ENCODE peak calls at places on chromosomes 3 and 15, in seven cellular contexts. F is progenitor cell of endocrine pancreas, D is tibial artery, R is lower lobe of right lung, Z is epithelial cell of esophagus, Y is gastrocnemius medialis, B is AG10803. N is an unnamed sample.

GRCh38 chr3:115659253-115659652 is 35.9 kb downstream of the GAP43 start:
- DNase-seq in F (no peak), D (no peak), R (no peak), Z (no peak), Y (no peak), B (no peak), N (no peak)

GRCh38 chr3:100268986-100269385 is 8.2 kb downstream of the TBC1D23 start:
- DNase-seq in F (no peak), D (no peak), R (no peak), Z (no peak), Y (no peak), B (peak), N (no peak)

GRCh38 chr15:80564056-80564455 is 131.1 kb upstream of the ABHD17C start:
- DNase-seq in F (no peak), D (no peak), R (no peak), Z (no peak), Y (no peak), B (no peak), N (no peak)

GRCh38 chr3:156273068-156273709 is 152.8 kb downstream of the KCNAB1 start:
- DNase-seq in F (no peak), D (no peak), R (no peak), Z (no peak), Y (no peak), B (no peak), N (no peak)

GRCh38 chr15:70098461-70099166 is 897 bp upstream of the TLE3 start:
- DNase-seq in F (peak), D (peak), R (peak), Z (peak), Y (peak), B (no peak), N (peak)

GRCh38 chr3:195767792-195768191 is 43.9 kb downstream of the MUC4 start:
- DNase-seq in F (no peak), D (no peak), R (no peak), Z (no peak), Y (no peak), B (no peak), N (no peak)

GRCh38 chr3:167198949-167199348 is 181.1 kb downstream of the ZBBX start:
- DNase-seq in F (no peak), D (no peak), R (no peak), Z (no peak), Y (no peak), B (no peak), N (no peak)

GRCh38 chr3:71129611-71130515 is 453.7 kb downstream of the FOXP1 start:
- DNase-seq in F (no peak), D (no peak), R (no peak), Z (no peak), Y (no peak), B (peak), N (no peak)

GRCh38 chr3:179451335-179452165 is at the start of gene GNB4:
- DNase-seq in F (peak), D (peak), R (peak), Z (peak), Y (peak), B (peak), N (peak)

GRCh38 chr3:193883551-193883950 is 252.4 kb upstream of the HES1 start:
- DNase-seq in F (no peak), D (no peak), R (no peak), Z (no peak), Y (no peak), B (no peak), N (peak)

GRCh38 chr3:80215191-80215590 is 447.4 kb upstream of the ROBO1 start:
- DNase-seq in F (no peak), D (no peak), R (no peak), Z (no peak), Y (no peak), B (no peak), N (no peak)

GRCh38 chr15:90316139-90316538 is 35.9 kb upstream of the ZNF774 start:
- DNase-seq in F (no peak), D (no peak), R (no peak), Z (peak), Y (no peak), B (no peak), N (no peak)

GRCh38 chr3:67662733-67663132 is 8.3 kb upstream of the SUCLG2 start:
- DNase-seq in F (no peak), D (no peak), R (no peak), Z (no peak), Y (no peak), B (no peak), N (no peak)

GRCh38 chr3:197554196-197554561 is 1.6 kb downstream of the BDH1 start:
- DNase-seq in F (no peak), D (no peak), R (no peak), Z (no peak), Y (no peak), B (no peak), N (no peak)

GRCh38 chr3:125294414-125294813 is 80.7 kb downstream of the ZNF148 start:
- DNase-seq in F (no peak), D (no peak), R (no peak), Z (no peak), Y (no peak), B (no peak), N (no peak)

GRCh38 chr15:62105266-62105665 is 38.5 kb downstream of the C2CD4A start:
- DNase-seq in F (no peak), D (no peak), R (no peak), Z (no peak), Y (no peak), B (no peak), N (no peak)

GRCh38 chr3:12135029-12135634 is 23.6 kb downstream of the TIMP4 start:
- DNase-seq in F (peak), D (peak), R (peak), Z (peak), Y (peak), B (peak), N (peak)

GRCh38 chr15:95511680-95512079 is 818.8 kb upstream of the NR2F2 start:
- DNase-seq in F (no peak), D (no peak), R (no peak), Z (no peak), Y (no peak), B (peak), N (no peak)

GRCh38 chr15:77001351-77001750 is 6.4 kb downstream of the PSTPIP1 start:
- DNase-seq in F (no peak), D (peak), R (peak), Z (no peak), Y (no peak), B (no peak), N (no peak)

GRCh38 chr3:53109822-53110771 is 20.1 kb downstream of the RFT1 start:
- DNase-seq in F (no peak), D (peak), R (peak), Z (peak), Y (no peak), B (peak), N (peak)

GRCh38 chr3:158106773-158107461 is 697 bp upstream of the SHOX2 start:
- DNase-seq in F (no peak), D (no peak), R (no peak), Z (no peak), Y (no peak), B (peak), N (peak)

GRCh38 chr3:151412989-151413388 is 28.4 kb upstream of the P2RY12 start:
- DNase-seq in F (no peak), D (no peak), R (no peak), Z (peak), Y (no peak), B (no peak), N (no peak)

GRCh38 chr3:129112308-129113052 is 9.1 kb downstream of the RAB43 start:
- DNase-seq in F (no peak), D (no peak), R (peak), Z (no peak), Y (no peak), B (peak), N (no peak)

GRCh38 chr3:165759041-165759440 is 78.2 kb downstream of the BCHE start:
- DNase-seq in F (no peak), D (no peak), R (no peak), Z (no peak), Y (no peak), B (no peak), N (no peak)

GRCh38 chr3:104460477-104461406 is 906.0 kb upstream of the ALCAM start:
- DNase-seq in F (no peak), D (no peak), R (no peak), Z (peak), Y (no peak), B (peak), N (peak)

GRCh38 chr15:99029358-99029871 is 21.8 kb upstream of the PGPEP1L start:
- DNase-seq in F (no peak), D (no peak), R (no peak), Z (peak), Y (peak), B (no peak), N (peak)

GRCh38 chr3:196989721-196990262 is 21.2 kb upstream of the PIGZ start:
- DNase-seq in F (no peak), D (peak), R (no peak), Z (no peak), Y (no peak), B (peak), N (no peak)

GRCh38 chr3:115038831-115039230 is 108.3 kb downstream of the ZBTB20 start:
- DNase-seq in F (no peak), D (no peak), R (no peak), Z (no peak), Y (no peak), B (no peak), N (no peak)

GRCh38 chr3:104279617-104280016 is 1087.1 kb upstream of the ALCAM start:
- DNase-seq in F (no peak), D (no peak), R (no peak), Z (peak), Y (no peak), B (peak), N (peak)

GRCh38 chr15:74653426-74654082 is 37.9 kb downstream of the CLK3 start:
- DNase-seq in F (no peak), D (no peak), R (no peak), Z (peak), Y (no peak), B (peak), N (peak)

GRCh38 chr15:31032959-31033358 is 41.5 kb upstream of the MTMR10 start:
- DNase-seq in F (no peak), D (no peak), R (no peak), Z (no peak), Y (no peak), B (peak), N (no peak)

GRCh38 chr3:184284696-184285095 is 8.9 kb downstream of the ECE2 start:
- DNase-seq in F (no peak), D (no peak), R (no peak), Z (peak), Y (no peak), B (peak), N (peak)

GRCh38 chr3:112020653-112021052 is 13.9 kb upstream of the TMPRSS7 start:
- DNase-seq in F (no peak), D (no peak), R (no peak), Z (no peak), Y (no peak), B (no peak), N (no peak)

GRCh38 chr3:188940213-188940914 is 231.4 kb upstream of the TPRG1 start:
- DNase-seq in F (no peak), D (peak), R (no peak), Z (no peak), Y (peak), B (peak), N (no peak)
- TF ChIP-seq CTCF in F (no peak), D (no peak), R (no peak), Z (no peak), Y (no peak), B (no peak), N (no peak)

DNA sequence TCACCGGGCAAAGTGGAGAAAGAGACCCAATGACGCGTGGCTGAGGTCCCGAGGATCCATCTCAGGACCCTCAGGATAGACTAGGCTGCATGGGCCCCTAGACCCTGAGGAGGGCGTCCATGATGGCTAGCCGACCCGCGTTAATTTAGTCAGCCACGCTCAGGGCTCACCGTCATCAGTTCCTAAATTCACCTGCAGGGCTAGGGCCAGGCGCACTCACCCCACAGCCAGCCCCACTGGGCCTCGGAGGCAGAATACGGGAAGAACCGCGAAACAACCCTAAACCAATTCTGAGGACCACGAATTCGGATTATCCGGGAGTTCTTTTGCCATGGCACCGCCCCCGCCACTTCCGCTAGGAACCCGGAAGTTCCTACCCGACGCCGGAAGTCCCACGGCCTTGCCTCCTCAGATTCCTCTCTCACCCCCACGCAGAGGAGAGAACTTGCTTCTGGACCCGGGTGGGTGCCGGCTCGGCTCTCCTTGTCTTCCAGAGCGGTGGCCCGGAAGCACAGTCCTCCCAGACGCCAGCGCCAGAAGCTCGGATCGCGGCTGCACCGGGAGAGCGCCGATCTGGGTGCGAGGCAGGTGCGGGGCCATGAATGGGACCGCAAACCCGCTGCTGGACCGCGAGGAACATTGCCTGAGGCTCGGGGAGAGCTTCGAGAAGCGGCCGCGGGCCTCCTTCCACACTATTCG is at the start of the genes EAF1 and METTL6:
- DNase-seq in F (peak), D (peak), R (peak), Z (peak), Y (peak), B (peak), N (peak)
- TF ChIP-seq CTCF in F (peak), D (peak), R (no peak), Z (peak), Y (peak), B (peak), N (no peak)

GRCh38 chr15:67000896-67001295 is 64.5 kb upstream of the SMAD3 start:
- DNase-seq in F (no peak), D (no peak), R (no peak), Z (no peak), Y (no peak), B (no peak), N (no peak)

GRCh38 chr15:66999046-66999557 is 66.3 kb upstream of the SMAD3 start:
- DNase-seq in F (no peak), D (no peak), R (no peak), Z (no peak), Y (no peak), B (no peak), N (no peak)

GRCh38 chr15:66997212-66997611 is 68.2 kb upstream of the SMAD3 start:
- DNase-seq in F (no peak), D (no peak), R (no peak), Z (peak), Y (no peak), B (peak), N (peak)

GRCh38 chr15:67002379-67002778 is 63.0 kb upstream of the SMAD3 start:
- DNase-seq in F (no peak), D (no peak), R (no peak), Z (no peak), Y (no peak), B (no peak), N (no peak)

DNA sequence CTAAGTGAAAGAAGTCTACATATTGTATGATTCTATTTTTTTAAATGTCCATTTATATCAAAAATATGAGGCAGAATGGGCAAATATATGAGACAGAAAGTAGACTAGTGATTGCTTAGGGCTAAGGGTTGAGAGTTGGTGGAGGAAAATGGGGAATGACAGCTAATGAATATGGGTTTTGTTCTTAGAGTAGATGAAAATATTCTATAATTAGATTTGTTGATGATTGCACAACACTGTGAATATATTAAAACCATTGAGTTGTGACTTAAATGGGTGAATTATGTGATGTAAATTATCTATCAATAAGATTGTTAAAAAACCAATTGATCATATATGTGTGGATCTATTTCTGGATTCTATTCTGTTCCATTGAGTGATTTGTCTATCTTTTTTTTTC is 65.8 kb upstream of the SMAD3 start:
- DNase-seq in F (no peak), D (no peak), R (no peak), Z (no peak), Y (no peak), B (no peak), N (no peak)
- TF ChIP-seq CTCF in F (no peak), D (no peak), R (no peak), Z (no peak), Y (no peak), B (no peak), N (no peak)

DNA sequence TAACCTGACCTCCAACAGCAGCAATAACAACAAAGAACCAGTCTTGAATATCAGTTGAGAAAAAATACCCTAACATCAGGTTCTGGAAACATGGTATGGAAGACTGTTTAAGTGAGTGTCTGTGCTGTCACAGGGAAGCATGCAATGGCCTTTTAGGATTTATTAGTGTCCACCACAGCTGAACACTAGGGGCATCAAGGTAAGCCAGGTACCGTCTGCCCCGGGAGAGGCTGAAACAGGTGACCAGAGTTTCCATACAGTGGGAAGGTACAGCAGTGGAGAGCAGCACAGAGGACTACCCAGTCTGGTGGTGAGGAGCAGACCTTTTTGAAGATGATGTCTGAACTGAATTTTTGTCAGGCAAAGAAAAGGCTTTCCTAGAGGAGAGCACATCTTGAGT is 18.4 kb downstream of the ZDHHC23 start:
- DNase-seq in F (no peak), D (no peak), R (no peak), Z (no peak), Y (no peak), B (no peak), N (no peak)
- TF ChIP-seq CTCF in F (peak), D (no peak), R (no peak), Z (no peak), Y (no peak), B (no peak), N (no peak)

GRCh38 chr3:124246949-124247348 is 255.0 kb upstream of the ROPN1 start:
- DNase-seq in F (no peak), D (no peak), R (no peak), Z (peak), Y (no peak), B (peak), N (peak)
- TF ChIP-seq CTCF in F (peak), D (peak), R (peak), Z (peak), Y (peak), B (peak), N (no peak)

GRCh38 chr3:43629741-43630140 is 7.9 kb upstream of the ANO10 start:
- DNase-seq in F (no peak), D (no peak), R (no peak), Z (no peak), Y (no peak), B (no peak), N (no peak)

GRCh38 chr3:43629254-43629653 is 7.4 kb upstream of the ANO10 start:
- DNase-seq in F (no peak), D (no peak), R (no peak), Z (no peak), Y (no peak), B (peak), N (no peak)

GRCh38 chr3:43632986-43633385 is 11.2 kb upstream of the ANO10 start:
- DNase-seq in F (no peak), D (no peak), R (no peak), Z (no peak), Y (no peak), B (no peak), N (no peak)

GRCh38 chr3:43627360-43627759 is 5.5 kb upstream of the ANO10 start:
- DNase-seq in F (no peak), D (no peak), R (no peak), Z (no peak), Y (no peak), B (no peak), N (no peak)

GRCh38 chr3:43632269-43632733 is 10.5 kb upstream of the ANO10 start:
- DNase-seq in F (no peak), D (no peak), R (no peak), Z (peak), Y (no peak), B (peak), N (peak)
- TF ChIP-seq CTCF in F (no peak), D (no peak), R (no peak), Z (no peak), Y (no peak), B (peak), N (no peak)

GRCh38 chr15:83207622-83208356 is at the start of gene HDGFL3:
- DNase-seq in F (peak), D (peak), R (peak), Z (peak), Y (peak), B (peak), N (peak)

GRCh38 chr15:83209333-83209732 is 1.7 kb upstream of the HDGFL3 start:
- DNase-seq in F (no peak), D (no peak), R (no peak), Z (no peak), Y (no peak), B (no peak), N (no peak)

GRCh38 chr15:83208357-83208661 is 686 bp upstream of the HDGFL3 start:
- DNase-seq in F (no peak), D (no peak), R (no peak), Z (no peak), Y (no peak), B (no peak), N (no peak)

GRCh38 chr15:83206971-83207621 is 527 bp downstream of the HDGFL3 start:
- DNase-seq in F (peak), D (peak), R (peak), Z (peak), Y (no peak), B (peak), N (peak)

DNA sequence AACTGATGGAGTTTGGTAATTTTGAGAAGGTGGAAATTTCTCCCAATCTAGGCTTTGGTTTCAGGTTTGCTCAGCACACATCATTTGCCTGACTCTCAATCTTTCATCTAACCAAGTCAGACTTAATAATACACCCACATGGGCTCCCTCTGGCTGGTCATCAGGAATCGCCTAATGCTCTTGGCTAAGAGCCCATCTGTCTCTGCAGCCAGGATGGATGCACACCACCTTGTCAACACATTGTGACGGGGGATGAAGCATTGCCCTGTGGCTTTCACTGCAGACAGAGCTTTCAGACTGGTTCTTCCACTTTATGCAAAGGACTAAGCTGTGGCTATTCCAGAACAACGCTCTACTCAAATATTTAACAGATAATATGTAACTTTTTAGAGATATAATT is 3.0 kb upstream of the HDGFL3 start:
- DNase-seq in F (no peak), D (no peak), R (no peak), Z (peak), Y (no peak), B (peak), N (no peak)
- TF ChIP-seq CTCF in F (no peak), D (no peak), R (no peak), Z (no peak), Y (no peak), B (no peak), N (no peak)

GRCh38 chr3:138995706-138996105 is 10.4 kb downstream of the PRR23A start:
- DNase-seq in F (no peak), D (no peak), R (no peak), Z (no peak), Y (no peak), B (no peak), N (no peak)
- TF ChIP-seq CTCF in F (no peak), D (no peak), R (no peak), Z (no peak), Y (no peak), B (no peak), N (no peak)